ENCODE peak calls at places on chromosomes 4 and X, in six cellular contexts. Y, V, R, F, X and A are unnamed samples.

GRCh38 chrX:118347131-118347530 is 1.2 kb downstream of the WDR44 start:
- DNase-seq in Y (no peak), V (peak; percentile 4), R (peak; percentile 69), F (no peak), X (no peak), A (no peak)

GRCh38 chr4:170087163-170087700 is 2.5 kb downstream of the AADAT start:
- DNase-seq in Y (no peak), V (no peak), R (no peak), F (no peak), X (no peak), A (no peak)

GRCh38 chr4:182206916-182207315 is 36.3 kb upstream of the TENM3 start:
- DNase-seq in Y (no peak), V (no peak), R (no peak), F (no peak), X (no peak), A (no peak)

GRCh38 chr4:114922582-114922912 is 190.9 kb downstream of the NDST4 start:
- DNase-seq in Y (no peak), V (no peak), R (no peak), F (no peak), X (no peak), A (no peak)

GRCh38 chr4:1502501-1502886 is 96.3 kb upstream of the NKX1-1 start:
- DNase-seq in Y (no peak), V (no peak), R (no peak), F (no peak), X (peak; percentile 13), A (no peak)

GRCh38 chr4:144449623-144450022 is 196.3 kb upstream of the HHIP start:
- DNase-seq in Y (no peak), V (no peak), R (no peak), F (no peak), X (no peak), A (no peak)

GRCh38 chrX:129574214-129574613 is 34.2 kb downstream of the OCRL start:
- DNase-seq in Y (no peak), V (no peak), R (no peak), F (no peak), X (no peak), A (no peak)

GRCh38 chr4:128061566-128062536 is 739 bp downstream of the LARP1B start:
- DNase-seq in Y (peak; percentile 56), V (peak; percentile 78), R (peak; percentile 15), F (peak; percentile 26), X (peak; percentile 84), A (peak; percentile 31)

GRCh38 chrX:78643106-78643505 is 16.0 kb downstream of the RTL3 start:
- DNase-seq in Y (no peak), V (no peak), R (peak; percentile 54), F (no peak), X (no peak), A (no peak)

GRCh38 chr4:13866881-13867280 is 239.4 kb upstream of the BOD1L1 start:
- DNase-seq in Y (no peak), V (no peak), R (peak; percentile 32), F (no peak), X (no peak), A (no peak)

GRCh38 chr4:176726803-176727202 is 65.9 kb downstream of the VEGFC start:
- DNase-seq in Y (no peak), V (no peak), R (peak; percentile 97), F (no peak), X (no peak), A (no peak)
- H3K27ac ChIP-seq in Y (no peak overlapping the region), V (peak overlapping the region; percentile 57), R (peak overlapping the region; percentile 30), F (no peak overlapping the region), X (no peak overlapping the region), A (no peak overlapping the region)

GRCh38 chr4:6696611-6697010 is 2.9 kb downstream of the S100P start:
- DNase-seq in Y (no peak), V (peak; percentile 15), R (no peak), F (no peak), X (no peak), A (no peak)
- H3K27ac ChIP-seq in Y (peak overlapping the region; percentile 58), V (no peak overlapping the region), R (no peak overlapping the region), F (peak overlapping the region; percentile 84), X (no peak overlapping the region), A (peak overlapping the region; percentile 75)

GRCh38 chr4:7006411-7006810 is 36.8 kb upstream of the TADA2B start:
- DNase-seq in Y (no peak), V (no peak), R (no peak), F (no peak), X (no peak), A (no peak)

GRCh38 chr4:7007142-7007907 is 35.8 kb upstream of the TADA2B start:
- DNase-seq in Y (no peak), V (no peak), R (no peak), F (no peak), X (peak; percentile 55), A (no peak)

GRCh38 chr4:7004331-7004730 is 38.8 kb upstream of the TADA2B start:
- DNase-seq in Y (no peak), V (no peak), R (no peak), F (no peak), X (no peak), A (no peak)

GRCh38 chr4:7003879-7004240 is 39.3 kb upstream of the TADA2B start:
- DNase-seq in Y (no peak), V (no peak), R (no peak), F (no peak), X (no peak), A (no peak)

GRCh38 chr4:7005571-7005970 is 37.6 kb upstream of the TADA2B start:
- DNase-seq in Y (no peak), V (no peak), R (no peak), F (no peak), X (no peak), A (no peak)
- H3K27ac ChIP-seq in Y (no peak overlapping the region), V (no peak overlapping the region), R (no peak overlapping the region), F (no peak overlapping the region), X (no peak overlapping the region), A (no peak overlapping the region)

GRCh38 chr4:140094701-140095420 is 59.1 kb downstream of the MAML3 start:
- DNase-seq in Y (peak; percentile 66), V (peak; percentile 65), R (peak; percentile 73), F (no peak), X (no peak), A (peak; percentile 47)
- H3K27ac ChIP-seq in Y (peak overlapping the region; percentile 70), V (peak overlapping the region; percentile 97), R (peak overlapping the region; percentile 76), F (peak overlapping the region; percentile 99), X (no peak overlapping the region), A (peak overlapping the region; percentile 69)

DNA sequence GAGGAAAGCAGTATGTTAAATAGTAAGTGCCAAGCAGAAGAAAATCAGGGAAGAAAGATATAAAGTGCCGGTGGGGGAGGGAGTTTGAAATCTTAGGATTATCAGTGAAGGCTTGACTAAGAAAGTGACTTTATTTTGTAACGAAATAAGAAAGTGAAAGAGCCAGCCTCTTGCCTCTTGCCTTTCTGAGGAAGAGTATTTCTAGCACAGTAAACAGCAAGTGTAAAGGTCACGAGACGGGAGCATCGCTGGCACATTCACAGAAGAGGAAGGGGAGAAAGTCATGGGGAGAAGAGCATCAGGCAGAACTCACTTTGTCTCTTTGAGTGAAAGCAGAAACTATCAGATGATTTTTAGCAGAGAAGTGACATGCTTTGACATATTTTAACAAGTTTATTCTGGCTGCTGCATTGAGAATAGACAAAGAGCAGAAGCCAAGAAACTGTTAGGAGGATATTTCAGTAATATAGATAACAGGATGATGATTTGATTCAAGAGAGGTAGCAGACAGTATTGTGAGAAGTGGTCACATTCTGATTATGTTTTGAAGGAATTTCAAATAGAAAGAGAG is 313.8 kb downstream of the CAMK2D start:
- DNase-seq in Y (no peak), V (no peak), R (no peak), F (no peak), X (no peak), A (no peak)
- H3K27ac ChIP-seq in Y (no peak overlapping the region), V (no peak overlapping the region), R (no peak overlapping the region), F (no peak overlapping the region), X (no peak overlapping the region), A (no peak overlapping the region)

DNA sequence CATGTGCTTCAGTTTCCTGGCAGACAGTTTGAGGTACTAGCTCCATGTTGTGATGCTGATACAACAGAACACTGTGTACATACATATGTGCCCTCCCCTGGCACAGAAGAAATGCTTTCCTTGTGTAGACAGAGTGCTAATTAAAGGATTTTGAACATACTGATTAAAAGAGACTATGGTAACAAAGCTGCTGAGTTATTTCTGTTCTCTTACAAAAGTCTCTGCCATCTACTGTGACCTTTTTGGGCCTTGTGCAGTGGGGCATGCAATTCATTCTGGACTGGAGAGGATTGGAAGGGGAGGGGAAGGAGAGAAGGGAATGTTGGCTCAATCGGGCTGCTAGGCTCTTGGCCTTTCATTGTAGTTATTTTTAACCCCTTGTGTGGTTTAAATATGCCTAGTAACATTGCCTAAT is 6.0 kb downstream of the PDLIM5 start:
- DNase-seq in Y (no peak), V (peak; percentile 12), R (no peak), F (no peak), X (peak; percentile 35), A (no peak)
- H3K27ac ChIP-seq in Y (peak overlapping the region; percentile 41), V (peak overlapping the region; percentile 50), R (no peak overlapping the region), F (peak overlapping the region; percentile 47), X (no peak overlapping the region), A (no peak overlapping the region)